ENCODE peak calls at places on chromosomes 13 and 19, in ten cellular contexts. One of them, this sample, is unnamed. For H3K4me1, the result is how much of the 10 kb centered on the place peaks cover.

GRCh38 chr13:95644611-95645052 is at the start of gene DZIP1:
- DNase-seq in stomach: peak
- DNase-seq in ovary: peak
- DNase-seq in SK-N-SH: peak
- DNase-seq in A549: peak
- DNase-seq in tibial nerve: peak
- DNase-seq in upper lobe of left lung: peak
- DNase-seq in suprapubic skin: peak
- DNase-seq in GM12878: no peak
- DNase-seq in sigmoid colon: peak
- DNase-seq in this sample: peak

GRCh38 chr19:9306443-9306842 is 3.2 kb downstream of the ZNF699 start:
- DNase-seq in stomach: no peak
- DNase-seq in ovary: no peak
- DNase-seq in SK-N-SH: no peak
- DNase-seq in A549: no peak
- DNase-seq in tibial nerve: no peak
- DNase-seq in upper lobe of left lung: no peak
- DNase-seq in suprapubic skin: no peak
- DNase-seq in GM12878: no peak
- DNase-seq in sigmoid colon: no peak
- DNase-seq in this sample: no peak

GRCh38 chr13:31598990-31599389 is 140.3 kb upstream of the RXFP2 start:
- DNase-seq in stomach: no peak
- DNase-seq in ovary: no peak
- DNase-seq in SK-N-SH: no peak
- DNase-seq in A549: no peak
- DNase-seq in tibial nerve: no peak
- DNase-seq in upper lobe of left lung: no peak
- DNase-seq in suprapubic skin: no peak
- DNase-seq in GM12878: no peak
- DNase-seq in sigmoid colon: no peak
- DNase-seq in this sample: no peak

GRCh38 chr13:52806029-52806428 is 42.4 kb downstream of the PCDH8 start:
- DNase-seq in stomach: no peak
- DNase-seq in ovary: no peak
- DNase-seq in SK-N-SH: no peak
- DNase-seq in A549: no peak
- DNase-seq in tibial nerve: no peak
- DNase-seq in upper lobe of left lung: no peak
- DNase-seq in suprapubic skin: no peak
- DNase-seq in GM12878: no peak
- DNase-seq in sigmoid colon: no peak
- DNase-seq in this sample: no peak

GRCh38 chr13:103067751-103068563 is 1.7 kb upstream of the SLC10A2 start:
- DNase-seq in stomach: no peak
- DNase-seq in ovary: no peak
- DNase-seq in SK-N-SH: no peak
- DNase-seq in A549: no peak
- DNase-seq in tibial nerve: no peak
- DNase-seq in upper lobe of left lung: peak
- DNase-seq in suprapubic skin: no peak
- DNase-seq in GM12878: peak
- DNase-seq in sigmoid colon: no peak
- DNase-seq in this sample: peak

GRCh38 chr13:106768991-106769390 is 201.1 kb upstream of the ARGLU1 start:
- DNase-seq in stomach: no peak
- DNase-seq in ovary: no peak
- DNase-seq in SK-N-SH: no peak
- DNase-seq in A549: no peak
- DNase-seq in tibial nerve: no peak
- DNase-seq in upper lobe of left lung: no peak
- DNase-seq in suprapubic skin: no peak
- DNase-seq in GM12878: no peak
- DNase-seq in sigmoid colon: no peak
- DNase-seq in this sample: no peak

GRCh38 chr19:2194513-2195078 is 30.9 kb downstream of the DOT1L start:
- DNase-seq in stomach: no peak
- DNase-seq in ovary: no peak
- DNase-seq in SK-N-SH: no peak
- DNase-seq in A549: no peak
- DNase-seq in tibial nerve: no peak
- DNase-seq in upper lobe of left lung: peak
- DNase-seq in suprapubic skin: no peak
- DNase-seq in GM12878: no peak
- DNase-seq in sigmoid colon: no peak
- DNase-seq in this sample: no peak

GRCh38 chr19:15105044-15105443 is 2.2 kb upstream of the SYDE1 start:
- DNase-seq in stomach: no peak
- DNase-seq in ovary: no peak
- DNase-seq in SK-N-SH: no peak
- DNase-seq in A549: no peak
- DNase-seq in tibial nerve: no peak
- DNase-seq in upper lobe of left lung: no peak
- DNase-seq in suprapubic skin: no peak
- DNase-seq in GM12878: no peak
- DNase-seq in sigmoid colon: no peak
- DNase-seq in this sample: no peak

GRCh38 chr13:48220592-48221300 is 12.3 kb upstream of the ITM2B start:
- DNase-seq in stomach: no peak
- DNase-seq in ovary: peak
- DNase-seq in SK-N-SH: no peak
- DNase-seq in A549: no peak
- DNase-seq in tibial nerve: no peak
- DNase-seq in upper lobe of left lung: no peak
- DNase-seq in suprapubic skin: no peak
- DNase-seq in GM12878: no peak
- DNase-seq in sigmoid colon: no peak
- DNase-seq in this sample: no peak

GRCh38 chr13:43124495-43124894 is 101.1 kb downstream of the DNAJC15 start:
- DNase-seq in stomach: no peak
- DNase-seq in ovary: no peak
- DNase-seq in SK-N-SH: no peak
- DNase-seq in A549: no peak
- DNase-seq in tibial nerve: no peak
- DNase-seq in upper lobe of left lung: no peak
- DNase-seq in suprapubic skin: no peak
- DNase-seq in GM12878: no peak
- DNase-seq in sigmoid colon: no peak
- DNase-seq in this sample: no peak

GRCh38 chr13:50909605-50910482 is at the start of gene RNASEH2B:
- DNase-seq in stomach: peak
- DNase-seq in ovary: peak
- DNase-seq in SK-N-SH: peak
- DNase-seq in A549: peak
- DNase-seq in tibial nerve: peak
- DNase-seq in upper lobe of left lung: peak
- DNase-seq in suprapubic skin: peak
- DNase-seq in GM12878: no peak
- DNase-seq in sigmoid colon: peak
- DNase-seq in this sample: peak

GRCh38 chr13:46164661-46165060 is 17.3 kb downstream of the LCP1 start:
- DNase-seq in stomach: no peak
- DNase-seq in ovary: no peak
- DNase-seq in SK-N-SH: no peak
- DNase-seq in A549: no peak
- DNase-seq in tibial nerve: no peak
- DNase-seq in upper lobe of left lung: no peak
- DNase-seq in suprapubic skin: no peak
- DNase-seq in GM12878: no peak
- DNase-seq in sigmoid colon: no peak
- DNase-seq in this sample: no peak

GRCh38 chr13:46168341-46168740 is 13.6 kb downstream of the LCP1 start:
- DNase-seq in stomach: no peak
- DNase-seq in ovary: no peak
- DNase-seq in SK-N-SH: no peak
- DNase-seq in A549: no peak
- DNase-seq in tibial nerve: peak
- DNase-seq in upper lobe of left lung: peak
- DNase-seq in suprapubic skin: no peak
- DNase-seq in GM12878: no peak
- DNase-seq in sigmoid colon: no peak
- DNase-seq in this sample: peak

GRCh38 chr13:46166947-46167610 is 14.9 kb downstream of the LCP1 start:
- DNase-seq in stomach: no peak
- DNase-seq in ovary: no peak
- DNase-seq in SK-N-SH: no peak
- DNase-seq in A549: no peak
- DNase-seq in tibial nerve: no peak
- DNase-seq in upper lobe of left lung: no peak
- DNase-seq in suprapubic skin: no peak
- DNase-seq in GM12878: no peak
- DNase-seq in sigmoid colon: no peak
- DNase-seq in this sample: no peak

GRCh38 chr13:46165485-46166220 is 16.3 kb downstream of the LCP1 start:
- DNase-seq in stomach: no peak
- DNase-seq in ovary: no peak
- DNase-seq in SK-N-SH: no peak
- DNase-seq in A549: no peak
- DNase-seq in tibial nerve: no peak
- DNase-seq in upper lobe of left lung: no peak
- DNase-seq in suprapubic skin: no peak
- DNase-seq in GM12878: peak
- DNase-seq in sigmoid colon: no peak
- DNase-seq in this sample: no peak

GRCh38 chr13:46166221-46166584 is 15.8 kb downstream of the LCP1 start:
- DNase-seq in stomach: no peak
- DNase-seq in ovary: no peak
- DNase-seq in SK-N-SH: no peak
- DNase-seq in A549: no peak
- DNase-seq in tibial nerve: no peak
- DNase-seq in upper lobe of left lung: no peak
- DNase-seq in suprapubic skin: no peak
- DNase-seq in GM12878: no peak
- DNase-seq in sigmoid colon: no peak
- DNase-seq in this sample: no peak
- H3K4me1 ChIP-seq in stomach: under half
- H3K4me1 ChIP-seq in ovary: under half
- H3K4me1 ChIP-seq in SK-N-SH: under half
- H3K4me1 ChIP-seq in A549: under half
- H3K4me1 ChIP-seq in tibial nerve: under half
- H3K4me1 ChIP-seq in upper lobe of left lung: under half
- H3K4me1 ChIP-seq in suprapubic skin: under half
- H3K4me1 ChIP-seq in GM12878: under half
- H3K4me1 ChIP-seq in sigmoid colon: under half
- H3K4me1 ChIP-seq in this sample: under half

DNA sequence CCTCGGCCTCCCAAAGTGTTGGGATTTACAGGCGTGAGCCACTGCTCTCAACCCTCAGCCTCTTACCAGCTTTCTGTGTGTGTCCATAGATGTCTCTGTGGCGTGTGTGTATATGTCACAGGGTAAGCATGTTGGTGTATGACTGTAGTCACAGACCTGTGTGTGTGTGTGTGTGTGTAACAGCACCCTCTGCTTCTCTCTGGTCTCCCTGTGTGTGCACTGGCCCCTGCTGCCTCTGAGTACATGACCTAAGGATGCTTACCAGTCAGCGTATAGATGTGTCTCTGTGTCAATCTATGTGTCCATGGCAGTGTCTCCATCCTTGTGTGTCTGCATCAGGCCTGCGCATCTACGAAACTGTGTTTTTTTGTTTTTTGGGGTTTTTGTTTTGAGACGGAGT is 5.6 kb downstream of the AXL start:
- DNase-seq in stomach: no peak
- DNase-seq in ovary: no peak
- DNase-seq in SK-N-SH: no peak
- DNase-seq in A549: no peak
- DNase-seq in tibial nerve: no peak
- DNase-seq in upper lobe of left lung: no peak
- DNase-seq in suprapubic skin: no peak
- DNase-seq in GM12878: no peak
- DNase-seq in sigmoid colon: no peak
- DNase-seq in this sample: no peak
- H3K4me3 ChIP-seq in stomach: no peak
- H3K4me3 ChIP-seq in ovary: no peak
- H3K4me3 ChIP-seq in SK-N-SH: peak
- H3K4me3 ChIP-seq in A549: no peak
- H3K4me3 ChIP-seq in tibial nerve: no peak
- H3K4me3 ChIP-seq in upper lobe of left lung: no peak
- H3K4me3 ChIP-seq in suprapubic skin: peak
- H3K4me3 ChIP-seq in GM12878: no peak
- H3K4me3 ChIP-seq in sigmoid colon: no peak
- H3K4me3 ChIP-seq in this sample: no peak

DNA sequence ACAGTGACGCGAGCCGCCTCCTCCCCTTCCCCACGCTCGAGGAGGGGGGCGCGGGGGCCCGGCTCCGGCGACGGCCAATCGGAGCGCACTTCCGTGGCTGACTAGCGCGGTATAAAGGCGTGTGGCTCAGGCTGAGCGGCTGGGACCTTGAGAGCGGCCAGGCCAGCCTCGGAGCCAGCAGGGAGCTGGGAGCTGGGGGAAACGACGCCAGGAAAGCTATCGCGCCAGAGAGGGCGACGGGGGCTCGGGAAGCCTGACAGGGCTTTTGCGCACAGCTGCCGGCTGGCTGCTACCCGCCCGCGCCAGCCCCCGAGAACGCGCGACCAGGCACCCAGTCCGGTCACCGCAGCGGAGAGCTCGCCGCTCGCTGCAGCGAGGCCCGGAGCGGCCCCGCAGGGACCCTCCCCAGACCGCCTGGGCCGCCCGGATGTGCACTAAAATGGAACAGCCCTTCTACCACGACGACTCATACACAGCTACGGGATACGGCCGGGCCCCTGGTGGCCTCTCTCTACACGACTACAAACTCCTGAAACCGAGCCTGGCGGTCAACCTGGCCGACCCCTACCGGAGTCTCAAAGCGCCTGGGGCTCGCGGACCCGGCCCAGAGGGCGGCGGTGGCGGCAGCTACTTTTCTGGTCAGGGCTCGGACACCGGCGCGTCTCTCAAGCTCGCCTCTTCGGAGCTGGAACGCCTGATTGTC is at the start of gene JUNB:
- DNase-seq in stomach: peak
- DNase-seq in ovary: peak
- DNase-seq in SK-N-SH: peak
- DNase-seq in A549: peak
- DNase-seq in tibial nerve: peak
- DNase-seq in upper lobe of left lung: peak
- DNase-seq in suprapubic skin: peak
- DNase-seq in GM12878: peak
- DNase-seq in sigmoid colon: peak
- DNase-seq in this sample: peak
- TF ChIP-seq EP300 in stomach: peak
- TF ChIP-seq EP300 in ovary: peak
- TF ChIP-seq EP300 in SK-N-SH: peak
- TF ChIP-seq EP300 in A549: no peak
- TF ChIP-seq EP300 in tibial nerve: peak
- TF ChIP-seq EP300 in upper lobe of left lung: peak
- TF ChIP-seq EP300 in suprapubic skin: peak
- TF ChIP-seq EP300 in GM12878: peak
- TF ChIP-seq EP300 in sigmoid colon: peak
- TF ChIP-seq EP300 in this sample: peak

GRCh38 chr19:6099633-6100032 is 10.7 kb downstream of the RFX2 start:
- DNase-seq in stomach: no peak
- DNase-seq in ovary: no peak
- DNase-seq in SK-N-SH: no peak
- DNase-seq in A549: no peak
- DNase-seq in tibial nerve: no peak
- DNase-seq in upper lobe of left lung: no peak
- DNase-seq in suprapubic skin: no peak
- DNase-seq in GM12878: no peak
- DNase-seq in sigmoid colon: no peak
- DNase-seq in this sample: no peak
- H3K4me1 ChIP-seq in stomach: under half
- H3K4me1 ChIP-seq in ovary: under half
- H3K4me1 ChIP-seq in SK-N-SH: under half
- H3K4me1 ChIP-seq in A549: under half
- H3K4me1 ChIP-seq in tibial nerve: under half
- H3K4me1 ChIP-seq in upper lobe of left lung: under half
- H3K4me1 ChIP-seq in suprapubic skin: half or more
- H3K4me1 ChIP-seq in GM12878: under half
- H3K4me1 ChIP-seq in sigmoid colon: half or more
- H3K4me1 ChIP-seq in this sample: under half

GRCh38 chr13:112575680-112576079 is 12.3 kb downstream of the TUBGCP3 start:
- DNase-seq in stomach: no peak
- DNase-seq in ovary: no peak
- DNase-seq in SK-N-SH: peak
- DNase-seq in A549: no peak
- DNase-seq in tibial nerve: no peak
- DNase-seq in upper lobe of left lung: no peak
- DNase-seq in suprapubic skin: no peak
- DNase-seq in GM12878: no peak
- DNase-seq in sigmoid colon: no peak
- DNase-seq in this sample: no peak
- H3K4me3 ChIP-seq in stomach: no peak
- H3K4me3 ChIP-seq in ovary: no peak
- H3K4me3 ChIP-seq in SK-N-SH: no peak
- H3K4me3 ChIP-seq in A549: no peak
- H3K4me3 ChIP-seq in tibial nerve: no peak
- H3K4me3 ChIP-seq in upper lobe of left lung: no peak
- H3K4me3 ChIP-seq in suprapubic skin: no peak
- H3K4me3 ChIP-seq in GM12878: no peak
- H3K4me3 ChIP-seq in sigmoid colon: peak
- H3K4me3 ChIP-seq in this sample: no peak

This sample was measured in transverse colon.